ENCODE peak calls at places on chromosome 5, in five cellular contexts. P is A549, W is K562, N is H1, M is HepG2. H is an unnamed sample.

GRCh38 chr5:7393921-7394799 is 1.8 kb upstream of the ADCY2 start:
- DNase-seq in N (no peak), W (no peak), P (no peak), M (no peak), H (no peak)

GRCh38 chr5:74251106-74252032 is 389.2 kb downstream of the ENC1 start:
- DNase-seq in P (peak), W (peak), N (no peak), M (peak), H (peak)

GRCh38 chr5:134533115-134533815 is 7.8 kb downstream of the JADE2 start:
- DNase-seq in M (no peak), W (no peak), N (no peak), P (no peak), H (no peak)

GRCh38 chr5:132746592-132747063 is 598 bp upstream of the CCNI2 start:
- DNase-seq in N (no peak), W (no peak), M (no peak), P (peak), H (peak)

GRCh38 chr5:142979636-142980035 is 209.5 kb downstream of the ARHGAP26 start:
- DNase-seq in M (no peak), P (no peak), N (no peak), W (no peak), H (no peak)

GRCh38 chr5:132714456-132715307 is 22.7 kb downstream of the KIF3A start:
- DNase-seq in M (peak), P (peak), N (no peak), W (no peak), H (peak)

GRCh38 chr5:121681200-121681855 is 170.4 kb upstream of the FTMT start:
- DNase-seq in P (no peak), W (peak), N (no peak), M (no peak), H (no peak)

GRCh38 chr5:172713113-172713808 is 57.7 kb downstream of the DUSP1 start:
- DNase-seq in N (no peak), P (peak), W (peak), M (no peak), H (peak)

GRCh38 chr5:137666109-137666850 is 69.6 kb downstream of the KLHL3 start:
- DNase-seq in N (no peak), W (no peak), P (no peak), M (no peak), H (peak)

GRCh38 chr5:56683281-56683680 is 132.1 kb upstream of the MAP3K1 start:
- DNase-seq in M (no peak), P (no peak), N (no peak), W (no peak), H (no peak)

DNA sequence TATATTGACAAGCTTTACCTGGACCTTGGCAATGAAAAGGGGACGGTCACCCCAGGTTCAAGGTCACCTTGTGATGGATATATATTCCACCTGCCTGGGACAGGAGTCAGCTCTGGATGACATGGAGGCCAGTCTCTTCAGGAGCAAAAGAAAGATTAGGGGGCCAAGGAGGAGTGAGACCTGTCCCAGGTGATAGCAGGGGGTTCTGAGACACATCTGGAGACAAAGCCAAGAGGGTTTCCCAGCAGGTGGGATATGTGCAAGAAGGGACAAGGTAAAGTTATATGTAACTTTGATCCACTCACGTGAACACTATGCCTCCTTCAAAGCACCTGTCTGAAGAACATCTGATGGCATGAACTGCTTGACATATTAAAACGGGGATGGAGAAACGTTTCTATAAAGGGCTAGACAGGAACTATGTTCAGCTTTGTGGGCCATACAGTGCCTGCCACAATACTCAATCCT is 62.8 kb upstream of the ZNF622 start:
- DNase-seq in M (no peak), N (no peak), W (no peak), P (no peak), H (no peak)
- TF ChIP-seq POLR2A in M (no peak), N (no peak), W (peak), P (no peak), H (no peak)

DNA sequence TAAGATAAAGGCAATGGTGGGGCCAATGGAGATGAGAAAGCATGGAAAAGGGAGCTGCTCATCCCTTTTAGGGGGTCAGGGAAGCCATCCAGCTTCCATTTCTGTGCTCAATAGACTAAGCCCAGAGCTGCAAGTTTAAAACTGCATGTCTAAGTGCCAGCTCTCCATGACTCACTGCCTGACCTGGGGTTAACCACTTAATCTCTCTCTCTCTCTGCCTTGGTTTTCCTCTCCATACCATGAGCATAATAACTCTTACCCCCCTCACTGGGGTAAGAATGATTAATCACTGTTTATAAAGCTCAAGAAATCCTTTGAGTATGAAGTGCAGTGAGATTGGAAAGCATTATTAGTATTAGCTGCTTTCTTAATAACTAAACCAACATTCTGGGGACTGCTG is 1382.4 kb upstream of the WWC1 start:
- DNase-seq in W (no peak), N (no peak), P (peak), M (no peak), H (no peak)
- TF ChIP-seq JUN in W (no peak), N (no peak), P (no peak), M (no peak), H (no peak)

GRCh38 chr5:433836-434235 is 9.1 kb upstream of the EXOC3 start:
- DNase-seq in M (no peak), N (no peak), P (no peak), W (no peak), H (no peak)

GRCh38 chr5:435156-435790 is 7.7 kb upstream of the EXOC3 start:
- DNase-seq in M (no peak), W (no peak), P (no peak), N (no peak), H (no peak)

GRCh38 chr5:432928-433791 is 9.8 kb upstream of the EXOC3 start:
- DNase-seq in N (no peak), M (no peak), W (no peak), P (no peak), H (no peak)

GRCh38 chr5:435961-436640 is 6.9 kb upstream of the EXOC3 start:
- DNase-seq in M (peak), W (no peak), P (peak), N (no peak), H (peak)

GRCh38 chr5:434443-435146 is 8.4 kb upstream of the EXOC3 start:
- DNase-seq in P (no peak), M (no peak), W (no peak), N (no peak), H (no peak)
- TF ChIP-seq POLR2A in P (no peak), M (no peak), W (no peak), N (no peak), H (no peak)

DNA sequence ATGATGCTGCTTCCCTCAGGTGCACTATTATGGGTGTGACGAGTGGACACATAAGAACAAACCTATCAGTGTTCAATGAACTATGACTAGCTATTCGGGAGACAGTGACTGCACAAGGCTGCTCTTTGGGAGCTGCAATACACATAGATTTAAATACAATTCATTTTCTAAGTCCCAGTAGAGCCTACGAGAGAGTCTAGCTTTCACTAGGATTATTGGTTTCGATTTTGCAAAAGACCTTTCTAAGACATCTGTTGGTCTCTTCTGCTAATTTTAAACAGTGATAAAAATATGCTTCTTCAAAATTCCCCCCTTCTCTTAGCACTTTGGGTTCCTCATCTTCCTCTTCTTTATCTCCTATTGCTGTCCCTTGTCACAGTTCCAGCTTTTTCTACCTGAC is 241.3 kb downstream of the MAN2A1 start:
- DNase-seq in N (no peak), P (no peak), M (no peak), W (no peak), H (no peak)
- TF ChIP-seq JUN in N (no peak), P (no peak), M (no peak), W (no peak), H (no peak)

DNA sequence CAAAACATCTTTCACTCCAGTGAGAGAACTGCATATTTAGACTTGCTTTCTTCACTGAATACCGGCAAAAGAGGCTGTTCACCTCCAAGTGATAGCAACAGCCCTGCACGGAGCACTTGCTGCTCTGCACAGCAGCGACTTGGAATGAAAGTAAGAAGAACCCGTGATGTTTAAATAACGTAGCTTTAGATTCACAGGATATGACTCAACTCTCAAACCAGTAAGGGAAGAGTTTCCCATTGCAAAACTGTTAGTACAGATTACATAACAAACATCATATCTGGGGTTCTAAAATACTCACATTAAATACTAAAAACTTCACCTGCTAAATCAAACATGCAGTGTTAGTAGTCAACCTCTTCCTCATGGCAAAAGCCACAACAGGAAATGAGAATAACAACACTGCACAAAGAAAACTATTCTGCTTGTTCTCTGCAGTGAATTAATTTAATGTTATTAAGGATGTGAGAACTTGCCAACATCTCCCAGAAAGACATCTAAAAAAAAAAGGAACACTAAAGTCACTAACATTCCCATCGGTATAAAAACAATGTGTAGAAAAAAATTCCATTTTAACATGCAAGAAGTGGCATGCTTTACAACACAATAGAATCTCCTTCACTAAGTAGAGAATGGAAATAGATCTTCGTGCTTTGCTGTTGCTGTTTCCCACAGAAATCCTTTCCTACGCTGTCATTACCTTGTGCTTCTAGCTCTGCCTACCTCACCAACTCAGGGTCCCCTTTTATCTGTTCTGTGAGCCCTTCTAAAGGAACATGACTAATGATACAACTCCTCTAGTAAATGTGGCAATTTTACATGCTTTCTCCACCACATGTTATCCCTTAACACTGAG is 203.2 kb downstream of the MCTP1 start:
- DNase-seq in N (no peak), P (peak), W (no peak), M (peak), H (peak)
- TF ChIP-seq POLR2A in N (no peak), P (peak), W (no peak), M (no peak), H (peak)

H was measured in endothelial cell of umbilical vein.